ENCODE peak calls at places on chromosomes 1 and 21, in five cellular contexts. T, D, L, Q and O are unnamed samples.
A peak's percentile ranks its signal among the peaks of the same experiment; 100 is the strongest.

GRCh38 chr1:239600588-239600987 is 214.2 kb downstream of the CHRM3 start:
- DNase-seq in T (no peak), D (no peak), L (no peak), Q (no peak), O (no peak)

GRCh38 chr1:22388666-22389455 is 62.8 kb upstream of the ZBTB40 start:
- DNase-seq in T (no peak), D (no peak), L (no peak), Q (peak; percentile 97), O (no peak)

GRCh38 chr1:32393832-32394140 is 455 bp downstream of the BSDC1 start:
- DNase-seq in T (peak; percentile 37), D (no peak), L (no peak), Q (peak; percentile 20), O (no peak)

GRCh38 chr1:109598655-109599054 is 20.8 kb downstream of the GNAT2 start:
- DNase-seq in T (no peak), D (no peak), L (no peak), Q (no peak), O (no peak)

GRCh38 chr1:2604854-2605753 is 18.5 kb downstream of the PRXL2B start:
- DNase-seq in T (no peak), D (no peak), L (no peak), Q (no peak), O (no peak)

GRCh38 chr1:204261746-204262505 is 48.1 kb upstream of the GOLT1A start:
- DNase-seq in T (no peak), D (no peak), L (no peak), Q (no peak), O (no peak)

GRCh38 chr1:94790246-94790645 is 29.9 kb upstream of the SLC44A3 start:
- DNase-seq in T (no peak), D (no peak), L (no peak), Q (no peak), O (no peak)

GRCh38 chr1:201299968-201300367 is 16.7 kb downstream of the PKP1 start:
- DNase-seq in T (no peak), D (no peak), L (no peak), Q (no peak), O (no peak)

GRCh38 chr21:42102063-42102462 is 30.9 kb downstream of the UMODL1 start:
- DNase-seq in T (no peak), D (no peak), L (no peak), Q (no peak), O (no peak)

GRCh38 chr1:10796029-10796944 is at the start of gene CASZ1:
- DNase-seq in T (peak; percentile 61), D (peak; percentile 39), L (peak; percentile 93), Q (peak; percentile 56), O (peak; percentile 79)

GRCh38 chr1:58782308-58783089 is 1.3 kb downstream of the JUN start:
- DNase-seq in T (peak; percentile 49), D (peak; percentile 53), L (peak; percentile 70), Q (peak; percentile 15), O (peak; percentile 26)

GRCh38 chr1:17140279-17140678 is 21.0 kb upstream of the PADI2 start:
- DNase-seq in T (no peak), D (no peak), L (no peak), Q (no peak), O (no peak)

GRCh38 chr1:212228076-212228475 is 57.1 kb upstream of the PPP2R5A start:
- DNase-seq in T (no peak), D (no peak), L (no peak), Q (no peak), O (no peak)

GRCh38 chr1:20405893-20406604 is 80.0 kb downstream of the CAMK2N1 start:
- DNase-seq in T (no peak), D (no peak), L (peak; percentile 48), Q (no peak), O (no peak)

GRCh38 chr1:241950390-241950789 is 7.2 kb upstream of the BECN2 start:
- DNase-seq in T (no peak), D (no peak), L (no peak), Q (no peak), O (no peak)

GRCh38 chr1:181347495-181348390 is 135.6 kb upstream of the CACNA1E start:
- DNase-seq in T (no peak), D (no peak), L (no peak), Q (no peak), O (no peak)

GRCh38 chr1:212260557-212261342 is 24.5 kb upstream of the PPP2R5A start:
- DNase-seq in T (no peak), D (no peak), L (peak; percentile 7), Q (peak; percentile 9), O (no peak)

GRCh38 chr1:70146488-70146887 is 58.9 kb downstream of the LRRC40 start:
- DNase-seq in T (no peak), D (no peak), L (no peak), Q (no peak), O (no peak)

GRCh38 chr1:39720094-39720999 is 18.3 kb upstream of the PPIE start:
- DNase-seq in T (no peak), D (no peak), L (peak; percentile 61), Q (peak; percentile 8), O (no peak)

GRCh38 chr21:9759972-9760371 is 761.4 kb upstream of the TPTE start:
- DNase-seq in T (no peak), D (no peak), L (no peak), Q (no peak), O (no peak)

GRCh38 chr1:63000508-63000907 is 216.6 kb downstream of the ATG4C start:
- DNase-seq in T (no peak), D (no peak), L (no peak), Q (no peak), O (no peak)

GRCh38 chr1:54331091-54331772 is 75.0 kb downstream of the SSBP3 start:
- DNase-seq in T (no peak), D (no peak), L (no peak), Q (no peak), O (no peak)

GRCh38 chr1:43949663-43950062 is 2.9 kb downstream of the IPO13 start:
- DNase-seq in T (no peak), D (no peak), L (no peak), Q (no peak), O (no peak)

GRCh38 chr1:169878498-169878897 is 15.2 kb downstream of the SCYL3 start:
- DNase-seq in T (no peak), D (no peak), L (no peak), Q (no peak), O (no peak)

GRCh38 chr1:77126309-77126708 is 92.9 kb downstream of the PIGK start:
- DNase-seq in T (no peak), D (no peak), L (peak; percentile 53), Q (peak; percentile 32), O (no peak)

GRCh38 chr1:161196521-161197451 is 2.1 kb downstream of the ADAMTS4 start:
- DNase-seq in T (no peak), D (no peak), L (no peak), Q (no peak), O (no peak)

GRCh38 chr1:208272311-208272710 is 28.1 kb upstream of the PLXNA2 start:
- DNase-seq in T (no peak), D (peak; percentile 27), L (no peak), Q (no peak), O (no peak)

GRCh38 chr1:1364266-1364665 is 5.9 kb upstream of the MXRA8 start:
- DNase-seq in T (no peak), D (no peak), L (no peak), Q (peak; percentile 90), O (no peak)

GRCh38 chr1:245742891-245743290 is 588.1 kb downstream of the KIF26B start:
- DNase-seq in T (no peak), D (no peak), L (no peak), Q (no peak), O (no peak)

GRCh38 chr21:45998871-45999580 is 17.5 kb downstream of the COL6A1 start:
- DNase-seq in T (peak; percentile 3), D (no peak), L (no peak), Q (no peak), O (no peak)

GRCh38 chr1:206929509-206929908 is 7.8 kb upstream of the FCMR start:
- DNase-seq in T (no peak), D (no peak), L (no peak), Q (no peak), O (no peak)

GRCh38 chr1:48943393-48943792 is 166.7 kb upstream of the BEND5 start:
- DNase-seq in T (no peak), D (no peak), L (no peak), Q (no peak), O (no peak)

GRCh38 chr1:213484758-213485157 is 433.7 kb downstream of the RPS6KC1 start:
- DNase-seq in T (no peak), D (no peak), L (no peak), Q (no peak), O (no peak)

GRCh38 chr1:111990026-111990877 is 784 bp upstream of the KCND3 start:
- DNase-seq in T (peak; percentile 37), D (peak; percentile 38), L (peak; percentile 82), Q (no peak), O (no peak)

GRCh38 chr1:143735764-143736461 is 235.9 kb downstream of the FAM72C start:
- DNase-seq in T (no peak), D (no peak), L (no peak), Q (no peak), O (no peak)

GRCh38 chr1:58968360-58968952 is 184.6 kb upstream of the JUN start:
- DNase-seq in T (no peak), D (no peak), L (no peak), Q (no peak), O (peak; percentile 38)

GRCh38 chr1:163820748-163821147 is 499.0 kb downstream of the NUF2 start:
- DNase-seq in T (no peak), D (no peak), L (no peak), Q (no peak), O (no peak)